ENCODE peak calls at places on chromosomes 3 and 15, in six cellular contexts. C is AG09309, J is progenitor cell of endocrine pancreas, I is foreskin fibroblast, B is bronchial epithelial cell, A is endothelial cell. R is an unnamed sample.

GRCh38 chr3:15306979-15307359 is 25.4 kb downstream of the SH3BP5 start:
- DNase-seq in C (no peak), J (no peak), B (no peak), A (no peak), I (no peak), R (no peak)

GRCh38 chr15:72934006-72934405 is 118.3 kb upstream of the NEO1 start:
- DNase-seq in I (peak; percentile 4), A (no peak), C (peak; percentile 10), B (peak; percentile 17), J (no peak), R (no peak)

GRCh38 chr3:187185759-187186158 is 11.5 kb upstream of the RTP1 start:
- DNase-seq in J (no peak), A (no peak), B (no peak), C (no peak), I (no peak), R (no peak)

GRCh38 chr15:79310612-79310984 is 314 bp upstream of the TMED3 start:
- DNase-seq in C (no peak), B (peak; percentile 12), J (no peak), A (no peak), I (no peak), R (no peak)

GRCh38 chr3:72625616-72626337 is 222.5 kb downstream of the SHQ1 start:
- DNase-seq in A (no peak), J (no peak), I (peak; percentile 52), B (peak; percentile 100), C (peak; percentile 37), R (no peak)

GRCh38 chr15:95286911-95287769 is 1043.4 kb upstream of the NR2F2 start:
- DNase-seq in C (no peak), A (no peak), I (no peak), J (no peak), B (no peak), R (peak; percentile 53)

GRCh38 chr15:52558196-52558595 is 10.6 kb downstream of the ARPP19 start:
- DNase-seq in I (peak; percentile 56), J (no peak), C (no peak), A (no peak), B (peak; percentile 97), R (no peak)

GRCh38 chr15:69760890-69761568 is 308.4 kb downstream of the RPLP1 start:
- DNase-seq in C (peak; percentile 95), B (peak; percentile 88), J (no peak), I (peak; percentile 92), A (no peak), R (no peak)

GRCh38 chr3:61650276-61650675 is 88.9 kb downstream of the PTPRG start:
- DNase-seq in B (no peak), I (peak; percentile 86), A (no peak), C (peak; percentile 96), J (no peak), R (no peak)

GRCh38 chr15:31845791-31846190 is 184.5 kb upstream of the CHRNA7 start:
- DNase-seq in I (no peak), A (no peak), C (no peak), B (no peak), J (no peak), R (no peak)

GRCh38 chr15:80455668-80456442 is 51.7 kb downstream of the ARNT2 start:
- DNase-seq in I (peak; percentile 96), C (peak; percentile 92), J (peak; percentile 23), B (peak; percentile 78), A (peak; percentile 56), R (peak; percentile 61)

GRCh38 chr3:72538070-72538745 is 310.0 kb downstream of the SHQ1 start:
- DNase-seq in B (peak; percentile 87), A (no peak), J (no peak), I (no peak), C (no peak), R (no peak)

GRCh38 chr3:132414841-132415240 is 2.5 kb upstream of the DNAJC13 start:
- DNase-seq in C (no peak), B (no peak), A (no peak), I (no peak), J (no peak), R (no peak)

GRCh38 chr3:70861855-70862254 is 549.4 kb upstream of the MDFIC2 start:
- DNase-seq in J (no peak), C (peak; percentile 89), A (no peak), B (peak; percentile 88), I (peak; percentile 72), R (no peak)

GRCh38 chr3:129554356-129555120 is 11.6 kb downstream of the H1-8 start:
- DNase-seq in C (no peak), J (no peak), A (no peak), I (peak; percentile 49), B (no peak), R (no peak)

GRCh38 chr3:169591983-169592644 is 71.4 kb downstream of the MECOM start:
- DNase-seq in J (no peak), B (no peak), I (no peak), C (no peak), A (no peak), R (no peak)

GRCh38 chr15:39680868-39681267 is 100.0 kb downstream of the THBS1 start:
- DNase-seq in C (peak; percentile 93), I (no peak), J (no peak), A (no peak), B (no peak), R (no peak)

GRCh38 chr15:87348746-87349145 is 907.8 kb downstream of the NTRK3 start:
- DNase-seq in C (no peak), B (peak; percentile 49), I (peak; percentile 30), J (no peak), A (no peak), R (no peak)

GRCh38 chr15:96354731-96355560 is 24.4 kb downstream of the NR2F2 start:
- DNase-seq in B (peak; percentile 76), I (peak; percentile 83), A (no peak), J (no peak), C (peak; percentile 61), R (no peak)

GRCh38 chr3:23961064-23961463 is 16.0 kb downstream of the NR1D2 start:
- DNase-seq in A (no peak), J (no peak), I (peak; percentile 64), C (no peak), B (peak; percentile 77), R (no peak)

GRCh38 chr3:181741428-181741827 is 29.7 kb downstream of the SOX2 start:
- DNase-seq in J (no peak), B (no peak), A (no peak), C (no peak), I (no peak), R (no peak)

GRCh38 chr15:74422723-74423442 is 10.9 kb downstream of the SEMA7A start:
- DNase-seq in C (no peak), I (peak; percentile 96), A (no peak), B (peak; percentile 71), J (no peak), R (peak; percentile 70)

GRCh38 chr3:123070471-123070870 is 3.6 kb downstream of the PDIA5 start:
- DNase-seq in B (no peak), A (no peak), I (no peak), J (no peak), C (no peak), R (no peak)

GRCh38 chr15:60340207-60340921 is 57.4 kb downstream of the ANXA2 start:
- DNase-seq in C (no peak), B (peak; percentile 64), A (no peak), J (no peak), I (peak; percentile 53), R (no peak)
- TF ChIP-seq CTCF in C (peak; percentile 26), B (peak; percentile 39), A (no peak), J (no peak), I (no peak), R (peak; percentile 31)

DNA sequence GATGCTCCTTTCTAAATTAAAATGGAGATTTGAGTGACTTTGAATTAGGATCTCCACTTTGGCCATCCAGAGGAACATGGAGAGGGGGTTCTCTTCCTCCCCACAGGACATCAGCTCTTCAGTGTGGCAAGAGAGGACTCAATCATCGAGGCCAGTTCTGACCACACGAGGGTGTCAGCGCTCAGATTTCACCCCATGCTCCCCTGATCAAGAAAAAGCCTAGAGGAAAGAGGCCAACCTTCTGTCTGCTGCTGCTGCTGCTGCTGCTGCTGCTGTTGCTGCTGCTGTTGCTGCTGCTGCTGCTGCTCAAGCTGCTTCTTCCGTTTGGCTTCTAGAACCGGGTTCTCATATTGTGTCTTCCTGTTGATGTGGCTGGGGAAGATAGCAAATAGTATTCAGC is 599.1 kb downstream of the MAGI1 start:
- DNase-seq in I (peak; percentile 83), J (peak; percentile 16), A (peak; percentile 64), B (peak; percentile 46), C (peak; percentile 27), R (peak; percentile 59)
- TF ChIP-seq CTCF in I (peak; percentile 76), J (peak; percentile 58), A (peak; percentile 32), B (peak; percentile 76), C (peak; percentile 78), R (peak; percentile 78)

GRCh38 chr15:57663262-57663661 is 43.3 kb upstream of the POLR2M start:
- DNase-seq in J (no peak), A (no peak), B (no peak), I (no peak), C (no peak), R (no peak)

GRCh38 chr15:57668074-57668473 is 38.4 kb upstream of the POLR2M start:
- DNase-seq in J (no peak), A (no peak), I (no peak), C (no peak), B (no peak), R (no peak)

GRCh38 chr15:57665939-57666338 is 40.6 kb upstream of the POLR2M start:
- DNase-seq in I (peak; percentile 16), A (no peak), B (no peak), J (no peak), C (no peak), R (no peak)

GRCh38 chr15:57665187-57665586 is 41.3 kb upstream of the POLR2M start:
- DNase-seq in J (no peak), A (no peak), C (no peak), I (no peak), B (no peak), R (no peak)

GRCh38 chr15:57667171-57667924 is 39.2 kb upstream of the POLR2M start:
- DNase-seq in J (no peak), A (no peak), C (no peak), I (peak; percentile 90), B (peak; percentile 50), R (no peak)
- TF ChIP-seq CTCF in J (peak; percentile 33), A (no peak), C (peak; percentile 61), I (peak; percentile 45), B (peak; percentile 46), R (peak; percentile 44)

GRCh38 chr3:31210068-31210650 is 315.7 kb upstream of the GADL1 start:
- DNase-seq in C (no peak), B (no peak), J (no peak), A (no peak), I (no peak), R (peak; percentile 52)
- TF ChIP-seq CTCF in C (no peak), B (no peak), J (peak; percentile 40), A (peak; percentile 14), I (no peak), R (peak; percentile 91)